ENCODE peak calls at places on chromosomes 3 and 15, in four cellular contexts. B is DND-41, G is left ventricle myocardium inferior, H is tibial artery. X is an unnamed sample.

GRCh38 chr3:16484216-16484615 is 29.3 kb downstream of the RFTN1 start:
- DNase-seq in B (no peak), G (no peak), H (no peak), X (peak; percentile 100)

GRCh38 chr3:177035678-177036077 is 161.6 kb downstream of the TBL1XR1 start:
- DNase-seq in G (no peak), H (no peak), B (no peak), X (no peak)

GRCh38 chr3:30112904-30113484 is 493.4 kb upstream of the TGFBR2 start:
- DNase-seq in H (no peak), B (no peak), G (no peak), X (peak; percentile 21)

GRCh38 chr15:73630796-73631471 is 2.3 kb downstream of the NPTN start:
- DNase-seq in G (no peak), H (no peak), B (no peak), X (no peak)

GRCh38 chr15:60916032-60916673 is 312.9 kb downstream of the RORA start:
- DNase-seq in G (no peak), B (no peak), H (no peak), X (no peak)

GRCh38 chr15:72511536-72511935 is 37.4 kb downstream of the ARIH1 start:
- DNase-seq in G (no peak), B (no peak), H (no peak), X (peak; percentile 48)

GRCh38 chr3:185758912-185759311 is 65.9 kb downstream of the IGF2BP2 start:
- DNase-seq in H (no peak), B (no peak), G (no peak), X (no peak)

GRCh38 chr15:77642793-77643430 is 10.2 kb upstream of the LINGO1 start:
- DNase-seq in B (no peak), H (no peak), G (no peak), X (no peak)

GRCh38 chr3:61627768-61628185 is 66.4 kb downstream of the PTPRG start:
- DNase-seq in H (no peak), G (no peak), B (no peak), X (peak; percentile 88)

GRCh38 chr3:111691293-111691909 is 96.3 kb upstream of the ZBED2 start:
- DNase-seq in G (no peak), H (no peak), B (no peak), X (peak; percentile 39)

GRCh38 chr3:44981220-44981619 is 5.2 kb downstream of the EXOSC7 start:
- DNase-seq in G (no peak), B (no peak), H (no peak), X (peak; percentile 63)

GRCh38 chr15:70669966-70670658 is 93.2 kb downstream of the UACA start:
- DNase-seq in H (no peak), B (peak; percentile 40), G (peak; percentile 42), X (no peak)

GRCh38 chr3:23859012-23859743 is 53.4 kb downstream of the UBE2E1 start:
- DNase-seq in H (peak; percentile 28), B (peak; percentile 51), G (no peak), X (no peak)

GRCh38 chr15:79171320-79172031 is 80.9 kb upstream of the RASGRF1 start:
- DNase-seq in G (no peak), H (no peak), B (no peak), X (no peak)

GRCh38 chr3:21059409-21059808 is 691.6 kb downstream of the ZNF385D start:
- DNase-seq in H (no peak), G (no peak), B (no peak), X (no peak)

GRCh38 chr15:89244512-89244869 is 712 bp downstream of the FANCI start:
- DNase-seq in B (no peak), G (no peak), H (no peak), X (peak; percentile 6)

GRCh38 chr15:45439521-45439931 is 61.2 kb upstream of the GATM start:
- DNase-seq in B (no peak), G (no peak), H (no peak), X (no peak)

GRCh38 chr15:56491110-56491722 is 26.3 kb upstream of the MNS1 start:
- DNase-seq in H (peak; percentile 66), G (peak; percentile 49), B (peak; percentile 84), X (peak; percentile 62)

GRCh38 chr3:14821151-14821550 is 2.4 kb downstream of the FGD5 start:
- DNase-seq in B (no peak), G (no peak), H (no peak), X (no peak)

GRCh38 chr3:100893108-100893507 is 100.1 kb downstream of the ABI3BP start:
- DNase-seq in B (no peak), G (no peak), H (peak; percentile 40), X (no peak)

GRCh38 chr3:154023148-154023547 is 98.0 kb upstream of the ARHGEF26 start:
- DNase-seq in B (no peak), G (no peak), H (no peak), X (no peak)

GRCh38 chr15:30962079-30962478 is 29.3 kb downstream of the MTMR10 start:
- DNase-seq in H (no peak), G (no peak), B (no peak), X (no peak)
- TF ChIP-seq CTCF in H (no peak), G (no peak), B (no peak), X (no peak)

DNA sequence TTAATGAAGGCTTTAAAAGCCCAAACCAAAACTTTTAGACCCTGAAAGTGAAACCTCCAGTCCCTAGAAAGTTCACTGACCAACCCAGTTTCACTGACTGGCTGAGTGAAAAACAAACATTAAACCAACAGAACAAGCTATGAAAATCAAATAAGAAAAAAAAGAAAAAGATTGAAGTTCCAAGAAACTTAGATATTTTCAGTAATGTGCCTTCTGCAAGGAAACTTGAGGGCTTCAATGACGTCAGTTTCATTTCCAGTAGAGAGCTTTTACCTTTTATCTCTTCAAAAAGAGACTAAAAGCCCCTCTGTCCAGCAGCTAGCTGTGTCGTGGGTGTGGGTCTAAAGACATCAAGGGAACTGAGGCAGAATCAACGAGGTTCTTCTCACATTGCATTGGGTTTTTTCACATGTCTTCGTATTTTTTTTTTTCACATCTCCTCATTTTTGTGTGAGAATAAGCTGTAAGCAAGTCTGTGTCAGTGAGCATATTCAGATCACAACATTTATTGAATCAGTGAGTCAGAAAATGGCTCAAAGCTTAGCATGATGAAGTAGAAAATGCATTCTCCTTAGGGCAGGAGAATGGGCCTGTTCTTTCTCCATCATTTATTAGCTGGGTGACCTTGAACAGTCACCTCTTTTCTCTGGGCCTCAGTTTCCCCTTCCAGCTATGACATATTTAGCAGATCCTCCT is 54.8 kb upstream of the BCL6 start:
- DNase-seq in H (no peak), B (no peak), G (no peak), X (no peak)
- H3K4me1 ChIP-seq in H (no peaks in the 10 kb centered on the region), B (no peaks in the 10 kb centered on the region), G (no peaks in the 10 kb centered on the region), X (no peaks in the 10 kb centered on the region)

GRCh38 chr3:193816656-193817311 is 223.8 kb downstream of the OPA1 start:
- DNase-seq in G (peak; percentile 86), B (no peak), H (peak; percentile 33), X (peak; percentile 31)
- H3K4me3 ChIP-seq in G (peak overlapping the region; percentile 10), B (no peak overlapping the region), H (no peak overlapping the region), X (no peak overlapping the region)

GRCh38 chr3:85360742-85361387 is 402.1 kb downstream of the CADM2 start:
- DNase-seq in H (no peak), B (peak; percentile 28), G (no peak), X (peak; percentile 14)
- TF ChIP-seq CTCF in H (no peak), B (peak; percentile 66), G (peak; percentile 36), X (peak; percentile 63)

GRCh38 chr3:53253707-53254106 is 2.1 kb downstream of the TKT start:
- DNase-seq in B (no peak), H (no peak), G (no peak), X (no peak)
- H3K4me1 ChIP-seq in B (peaks cover 55% of the 10 kb centered on the region), H (no peaks in the 10 kb centered on the region), G (peaks cover 76% of the 10 kb centered on the region), X (peaks cover 22% of the 10 kb centered on the region)

DNA sequence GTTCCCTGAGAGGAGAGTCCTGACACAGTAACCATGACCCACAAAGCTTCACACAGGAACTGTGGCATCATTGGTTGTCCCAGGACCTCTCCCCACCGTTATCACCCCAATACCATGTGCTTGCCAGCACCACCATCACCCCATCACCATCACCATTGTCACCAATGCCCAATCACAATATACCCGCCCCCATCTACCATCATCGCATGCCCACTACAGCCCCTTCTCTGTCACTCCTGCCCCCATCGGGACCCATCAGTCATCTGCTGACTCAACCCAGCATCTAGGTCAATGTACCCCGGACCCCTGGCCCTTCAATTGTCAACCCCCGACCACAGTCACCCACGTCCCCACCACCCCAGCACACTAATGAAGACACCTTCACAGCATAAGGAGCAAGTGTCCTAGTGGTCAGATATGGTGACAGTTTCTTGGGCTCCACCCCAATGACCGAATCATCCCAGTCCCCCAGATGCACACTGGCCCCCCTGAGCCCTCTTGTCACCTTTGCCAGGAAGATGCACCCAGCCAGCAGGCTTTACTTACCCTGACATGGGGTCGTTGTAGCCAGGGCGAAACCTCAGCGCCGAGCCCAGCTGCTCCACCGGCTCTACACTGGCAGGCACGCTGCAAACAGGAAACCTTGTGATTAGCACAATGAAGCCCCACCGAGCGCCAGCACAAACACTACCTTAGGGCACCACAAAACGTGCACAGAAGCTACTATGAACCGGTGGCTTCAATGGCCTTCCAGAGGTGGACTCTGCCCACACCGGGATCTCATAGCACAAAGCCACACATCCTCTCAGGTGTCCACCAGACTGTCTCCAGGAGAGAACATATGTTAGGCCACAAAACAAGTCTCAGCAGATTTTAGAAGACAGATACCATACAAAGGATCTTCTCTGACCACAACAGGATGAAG is 25.1 kb downstream of the SHISA5 start:
- DNase-seq in G (no peak), H (no peak), B (peak; percentile 82), X (no peak)
- H3K4me3 ChIP-seq in G (no peak overlapping the region), H (no peak overlapping the region), B (peak overlapping the region; percentile 29), X (no peak overlapping the region)

GRCh38 chr3:133910422-133910821 is 14.7 kb upstream of the RAB6B start:
- DNase-seq in H (no peak), B (no peak), G (no peak), X (no peak)
- TF ChIP-seq CTCF in H (no peak), B (no peak), G (no peak), X (no peak)

GRCh38 chr15:66879511-66879910 is 177.5 kb downstream of the SMAD6 start:
- DNase-seq in B (no peak), H (no peak), G (no peak), X (no peak)
- H3K4me1 ChIP-seq in B (no peaks in the 10 kb centered on the region), H (no peaks in the 10 kb centered on the region), G (peaks cover 86% of the 10 kb centered on the region), X (peaks cover 21% of the 10 kb centered on the region)